ENCODE peak calls at places on chromosomes 16 and 17, in eight cellular contexts. N is right cardiac atrium, L is HCT116, C is substantia nigra, P is GM23338, A is tibial artery, H is aorta, J is pancreas. Q is an unnamed sample.

GRCh38 chr16:49700928-49701685 is 154.8 kb downstream of the ZNF423 start:
- DNase-seq in P (peak), C (no peak), A (no peak), N (no peak), H (no peak), J (no peak), L (no peak), Q (no peak)

GRCh38 chr16:82138478-82139285 is 31.3 kb downstream of the MPHOSPH6 start:
- DNase-seq in P (peak), L (peak), C (no peak), J (no peak), A (no peak), H (no peak), N (no peak), Q (no peak)

GRCh38 chr16:89653656-89654295 is 3.7 kb downstream of the CHMP1A start:
- DNase-seq in H (peak), A (no peak), N (no peak), L (no peak), C (no peak), P (no peak), J (no peak), Q (no peak)

GRCh38 chr17:52138350-52138749 is 20.2 kb downstream of the CA10 start:
- DNase-seq in H (no peak), C (no peak), A (no peak), J (no peak), L (no peak), N (no peak), P (no peak), Q (no peak)

GRCh38 chr17:68324114-68324513 is 32.8 kb downstream of the ARSG start:
- DNase-seq in N (no peak), J (no peak), H (no peak), A (no peak), P (no peak), L (no peak), C (no peak), Q (no peak)

GRCh38 chr16:49637933-49638695 is 217.8 kb downstream of the ZNF423 start:
- DNase-seq in J (no peak), N (no peak), H (no peak), L (no peak), A (no peak), C (no peak), P (no peak), Q (no peak)

GRCh38 chr16:12458591-12459400 is 344.9 kb downstream of the CPPED1 start:
- DNase-seq in P (no peak), J (no peak), C (no peak), L (no peak), N (peak), A (no peak), H (peak), Q (peak)

GRCh38 chr16:81632392-81633146 is 146.5 kb upstream of the PLCG2 start:
- DNase-seq in A (no peak), N (no peak), L (peak), J (no peak), P (no peak), H (peak), C (no peak), Q (no peak)

GRCh38 chr17:63406689-63407330 is 39.3 kb downstream of the CYB561 start:
- DNase-seq in C (no peak), P (peak), J (peak), N (no peak), H (peak), L (peak), A (peak), Q (no peak)

GRCh38 chr16:27862953-27863352 is 200.6 kb downstream of the GSG1L start:
- DNase-seq in A (no peak), L (no peak), N (no peak), J (no peak), H (no peak), P (no peak), C (no peak), Q (no peak)

GRCh38 chr16:64356267-64356666 is 765.6 kb downstream of the CDH11 start:
- DNase-seq in J (no peak), N (no peak), C (no peak), L (no peak), P (no peak), H (no peak), A (no peak), Q (no peak)

GRCh38 chr16:66549284-66550131 is at the start of gene TK2:
- DNase-seq in A (peak), L (no peak), N (peak), H (peak), J (peak), C (no peak), P (peak), Q (peak)

GRCh38 chr17:7763919-7764318 is 46.4 kb downstream of the DNAH2 start:
- DNase-seq in P (no peak), L (no peak), A (no peak), C (no peak), J (no peak), H (no peak), N (no peak), Q (no peak)

GRCh38 chr16:86090461-86091170 is 191.7 kb downstream of the IRF8 start:
- DNase-seq in P (no peak), N (no peak), L (no peak), H (no peak), J (no peak), C (no peak), A (no peak), Q (no peak)

GRCh38 chr17:6667516-6667915 is 16.0 kb downstream of the C17orf100 start:
- DNase-seq in J (no peak), C (no peak), N (no peak), H (no peak), L (no peak), P (no peak), A (no peak), Q (no peak)

GRCh38 chr17:79325707-79326106 is 251.1 kb downstream of the ENGASE start:
- DNase-seq in C (no peak), N (no peak), P (peak), A (no peak), H (no peak), J (no peak), L (no peak), Q (no peak)

GRCh38 chr16:4976079-4976478 is 17.9 kb downstream of the SEC14L5 start:
- DNase-seq in H (peak), J (no peak), C (no peak), P (no peak), N (no peak), A (no peak), L (no peak), Q (no peak)

GRCh38 chr16:66266436-66267286 is 99.8 kb upstream of the CDH5 start:
- DNase-seq in N (peak), J (no peak), C (no peak), P (peak), A (peak), L (no peak), H (peak), Q (peak)

GRCh38 chr16:48574766-48575165 is 35.2 kb downstream of the N4BP1 start:
- DNase-seq in P (no peak), N (no peak), A (no peak), J (no peak), H (no peak), L (no peak), C (no peak), Q (no peak)

GRCh38 chr16:47774661-47775060 is 313.5 kb downstream of the PHKB start:
- DNase-seq in H (no peak), N (no peak), L (no peak), J (no peak), P (peak), A (no peak), C (no peak), Q (no peak)

GRCh38 chr16:74455213-74455612 is 33.9 kb upstream of the CLEC18B start:
- DNase-seq in P (no peak), A (no peak), L (no peak), N (no peak), C (no peak), H (no peak), J (no peak), Q (no peak)

DNA sequence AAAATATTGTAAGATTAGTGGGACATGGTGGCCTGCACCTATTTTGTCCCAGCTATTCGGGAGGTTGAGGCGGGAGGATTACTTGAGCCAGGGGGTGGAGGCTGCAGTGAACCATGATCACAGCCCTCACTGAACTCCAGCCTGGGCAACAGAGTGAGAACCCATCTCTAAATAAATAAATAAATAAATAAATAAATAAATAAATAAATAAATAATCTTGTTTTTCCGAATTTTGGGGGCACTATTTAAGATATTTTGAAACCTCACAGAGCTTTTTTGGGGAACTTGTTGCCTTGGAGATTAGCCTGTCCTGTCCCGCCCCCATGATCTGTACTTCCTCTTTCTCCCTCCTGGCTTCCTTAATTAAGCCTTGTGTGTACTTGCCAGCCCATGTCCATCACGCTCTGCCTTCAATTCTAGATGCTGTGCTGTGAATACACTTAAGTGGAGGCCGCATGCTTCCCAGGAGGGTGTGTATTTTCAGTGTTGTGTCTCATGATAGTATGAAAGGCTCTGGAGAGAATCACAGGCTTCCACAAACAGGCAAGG is 4.4 kb downstream of the LGALS9 start:
- DNase-seq in H (peak), P (no peak), N (peak), A (peak), J (no peak), L (no peak), C (no peak), Q (no peak)
- H3K27ac ChIP-seq in H (no peak), P (no peak), N (no peak), A (no peak), J (no peak), L (no peak), C (peak), Q (peak)

GRCh38 chr16:54240180-54241125 is 46.1 kb downstream of the IRX3 start:
- DNase-seq in P (no peak), N (no peak), C (no peak), J (no peak), L (no peak), A (no peak), H (no peak), Q (no peak)

GRCh38 chr16:54242199-54242598 is 44.4 kb downstream of the IRX3 start:
- DNase-seq in P (peak), J (no peak), L (peak), N (no peak), C (no peak), H (no peak), A (no peak), Q (no peak)

GRCh38 chr16:54244061-54244886 is 42.3 kb downstream of the IRX3 start:
- DNase-seq in H (no peak), J (no peak), L (no peak), P (no peak), A (no peak), C (no peak), N (no peak), Q (no peak)

GRCh38 chr16:54239441-54239840 is 47.1 kb downstream of the IRX3 start:
- DNase-seq in C (no peak), N (peak), P (no peak), J (no peak), H (no peak), L (no peak), A (peak), Q (peak)

GRCh38 chr16:54241525-54241924 is 45.1 kb downstream of the IRX3 start:
- DNase-seq in C (no peak), J (no peak), A (no peak), N (no peak), H (no peak), P (peak), L (no peak), Q (no peak)
- H3K27ac ChIP-seq in C (peak), J (no peak), A (no peak), N (no peak), H (no peak), P (no peak), L (no peak), Q (no peak)

DNA sequence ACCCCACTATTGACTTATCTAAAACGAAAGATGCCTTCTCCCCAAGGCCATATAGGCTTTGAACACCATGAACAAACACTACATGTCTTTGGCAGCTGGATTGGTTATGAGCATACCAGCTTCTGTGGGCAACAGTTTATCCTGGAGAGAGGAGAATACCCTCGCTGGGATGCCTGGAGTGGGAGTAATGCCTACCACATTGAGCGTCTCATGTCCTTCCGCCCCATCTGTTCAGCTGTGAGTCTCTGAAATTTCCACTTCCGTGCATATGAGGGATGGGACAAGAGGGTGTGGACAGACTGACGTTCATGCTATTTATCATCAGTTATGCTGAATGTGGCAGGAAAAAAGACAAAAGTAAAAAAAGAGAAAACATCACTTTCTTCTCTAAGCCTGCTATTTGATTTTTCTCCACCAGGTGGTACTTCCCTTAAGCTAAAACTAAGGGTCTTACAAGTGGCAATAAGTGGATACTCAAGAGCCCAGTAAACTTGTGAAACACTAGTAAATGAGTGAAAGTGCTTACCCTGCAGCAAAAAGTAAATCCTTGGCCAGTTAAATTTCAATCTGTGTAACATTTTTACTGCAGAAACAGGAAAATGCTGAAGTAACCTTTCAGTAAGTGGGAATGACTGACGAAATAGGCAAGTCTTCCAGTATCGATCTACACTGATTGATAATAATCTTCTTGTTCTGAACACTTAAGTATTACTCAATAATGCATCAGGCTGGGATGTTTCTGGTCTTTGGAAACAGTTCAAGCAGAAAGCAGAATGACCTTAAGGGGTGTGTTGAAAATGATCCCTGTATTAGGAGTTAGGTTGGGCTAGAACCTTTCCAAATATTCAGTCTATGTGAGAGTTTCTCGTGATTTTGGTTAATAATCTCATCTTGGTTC is 5.6 kb downstream of the CRYBA1 start:
- DNase-seq in N (no peak), H (no peak), A (no peak), L (no peak), C (no peak), J (no peak), P (peak), Q (no peak)
- H3K27ac ChIP-seq in N (no peak), H (peak), A (no peak), L (no peak), C (no peak), J (no peak), P (no peak), Q (no peak)

DNA sequence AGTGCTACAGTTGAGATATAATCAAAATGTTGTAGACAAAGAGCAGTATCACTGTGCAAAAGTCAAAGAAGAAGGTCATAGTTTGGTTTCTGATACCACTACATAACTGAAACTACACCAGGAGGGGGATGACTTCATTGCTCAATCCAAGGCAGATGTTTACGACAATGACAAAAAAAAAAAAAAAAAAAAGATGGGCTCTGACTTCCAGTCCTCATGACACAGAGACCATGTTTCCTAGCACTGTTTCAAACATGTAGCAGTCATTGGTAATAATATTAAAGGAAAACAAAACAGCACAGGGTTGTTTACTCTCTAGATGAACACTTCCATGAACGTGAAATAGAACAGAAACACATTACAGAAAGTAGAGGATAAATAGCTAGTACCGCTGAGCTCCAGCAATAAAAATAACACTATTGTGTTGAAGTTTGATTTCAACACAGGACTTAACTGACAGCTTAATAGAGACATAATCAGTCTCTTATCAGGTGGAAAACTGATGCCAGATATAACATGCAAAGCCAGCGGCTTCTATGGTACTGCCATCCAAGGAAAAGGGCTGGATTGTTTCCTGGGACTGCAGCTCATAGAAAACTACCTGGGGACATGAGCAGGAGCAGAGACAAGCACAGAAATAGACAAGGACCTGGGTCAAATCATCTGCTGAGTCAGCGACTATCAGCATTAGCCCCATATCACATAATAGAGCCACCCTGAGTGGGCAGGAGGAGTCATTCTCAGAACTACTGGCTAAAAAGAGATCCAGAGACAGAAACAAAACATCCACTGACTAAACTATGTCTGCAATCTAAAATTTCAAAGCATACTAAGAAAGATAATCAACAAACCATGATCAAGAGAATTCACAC is 463.6 kb upstream of the SOX9 start:
- DNase-seq in P (no peak), L (no peak), C (no peak), A (no peak), J (no peak), H (no peak), N (no peak), Q (no peak)
- H3K27ac ChIP-seq in P (no peak), L (no peak), C (no peak), A (no peak), J (no peak), H (no peak), N (no peak), Q (no peak)

DNA sequence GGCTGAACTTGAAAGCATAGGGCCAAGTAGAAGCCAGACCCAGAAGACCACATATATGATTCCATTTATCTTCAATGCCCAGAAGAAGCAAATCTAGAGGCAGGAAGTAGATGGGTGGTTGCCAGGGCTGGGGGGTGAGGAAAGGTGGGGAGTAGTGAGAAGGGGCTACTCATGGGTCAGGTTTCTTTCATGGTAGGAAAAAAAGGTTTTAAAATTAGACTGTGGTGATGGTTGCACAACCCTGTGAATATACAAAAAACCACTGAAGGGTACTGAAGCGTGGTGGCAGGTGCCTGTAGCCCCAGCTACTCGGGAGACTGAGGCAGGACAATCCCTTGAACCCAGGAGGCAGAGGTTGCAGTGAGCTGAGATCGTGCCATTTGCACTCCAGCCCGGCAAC is 5.4 kb downstream of the CD2BP2 start:
- DNase-seq in A (no peak), N (no peak), H (no peak), C (no peak), J (no peak), L (no peak), P (no peak), Q (no peak)
- H3K27ac ChIP-seq in A (no peak), N (no peak), H (no peak), C (no peak), J (no peak), L (no peak), P (no peak), Q (no peak)

DNA sequence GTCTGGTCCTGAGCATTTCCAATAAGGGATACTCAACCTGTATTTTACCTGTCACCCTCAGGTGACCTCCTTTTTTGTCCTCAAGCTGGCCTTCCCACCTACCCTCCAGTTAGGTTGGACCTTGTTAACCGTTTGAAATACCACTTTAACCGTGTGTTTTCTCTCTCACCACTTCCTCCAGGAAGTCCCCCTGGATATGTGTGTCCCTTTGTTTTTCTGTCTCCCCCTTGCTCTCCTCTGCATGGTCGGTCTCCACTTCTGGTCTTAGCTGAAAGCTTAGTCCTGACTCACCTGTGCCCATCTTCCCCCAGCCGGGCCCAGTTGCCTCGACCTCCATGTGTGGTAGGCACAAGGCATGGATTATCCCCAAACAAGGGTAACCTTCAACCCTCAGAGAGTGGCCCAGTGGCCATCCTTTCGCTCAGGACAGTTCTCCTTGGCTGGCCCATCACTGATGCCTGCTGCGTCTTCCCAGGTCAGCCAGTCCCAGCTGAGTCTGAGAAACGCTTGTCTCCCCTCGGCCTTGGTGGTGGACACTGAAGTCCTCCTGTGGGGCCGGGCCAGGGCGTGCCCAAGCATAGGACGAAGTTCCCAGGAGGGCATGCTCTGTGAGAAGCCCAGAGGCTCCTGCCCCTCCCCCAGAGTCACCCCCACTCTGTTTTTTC is 20.0 kb downstream of the LASP1 start:
- DNase-seq in L (no peak), P (no peak), H (no peak), N (no peak), C (no peak), A (no peak), J (no peak), Q (no peak)
- H3K27ac ChIP-seq in L (no peak), P (peak), H (no peak), N (no peak), C (no peak), A (peak), J (no peak), Q (no peak)

DNA sequence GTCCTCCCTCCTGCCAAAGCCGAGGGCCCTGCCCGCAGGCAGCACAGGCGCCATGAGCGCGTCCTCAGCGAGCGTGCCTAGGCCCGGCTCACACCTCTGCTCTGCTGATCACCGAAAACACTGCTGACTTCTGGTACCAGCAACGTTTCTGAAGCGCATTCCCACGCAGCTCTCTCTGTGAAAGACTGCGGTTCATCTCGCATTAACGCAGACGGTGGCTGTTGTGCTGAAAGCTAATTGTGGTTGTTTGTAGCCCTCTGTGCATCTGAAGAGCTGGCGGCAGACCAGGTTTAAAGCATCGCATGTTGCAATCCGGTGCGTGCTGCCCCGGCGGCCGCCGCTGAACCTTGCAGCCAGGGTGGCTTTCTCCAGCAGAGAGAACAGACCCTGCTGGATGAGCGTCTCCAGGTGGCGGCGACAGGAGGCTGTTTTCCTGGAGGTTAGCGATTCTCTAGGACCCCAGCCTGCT is 49.9 kb upstream of the CHMP6 start:
- DNase-seq in L (no peak), C (no peak), J (no peak), N (peak), P (no peak), A (peak), H (peak), Q (no peak)
- H3K27ac ChIP-seq in L (no peak), C (no peak), J (no peak), N (no peak), P (no peak), A (peak), H (peak), Q (no peak)

GRCh38 chr17:10018461-10018891 is 113.4 kb upstream of the RCVRN start:
- DNase-seq in A (no peak), N (no peak), C (no peak), H (no peak), P (no peak), J (no peak), L (no peak), Q (no peak)

GRCh38 chr17:10013360-10014112 is 108.5 kb upstream of the RCVRN start:
- DNase-seq in L (no peak), P (no peak), H (no peak), C (no peak), A (no peak), J (no peak), N (no peak), Q (no peak)
- H3K27ac ChIP-seq in L (no peak), P (no peak), H (no peak), C (no peak), A (no peak), J (no peak), N (no peak), Q (no peak)

Q was measured in heart right ventricle.